ENCODE peak calls at places on chromosomes 11 and 22, in six cellular contexts. X is effector memory CD8-positive, alpha-beta T cell; Y is activated CD4-positive, CD25-positive, alpha-beta regulatory T cell; I is effector CD8-positive, alpha-beta T cell; G is psoas muscle; R is upper lobe of right lung. T is an unnamed sample.

GRCh38 chr22:35742342-35743100 is 24.8 kb downstream of the APOL5 start:
- DNase-seq in I (no peak), Y (no peak), X (no peak), G (no peak), R (no peak), T (no peak)

GRCh38 chr11:72430743-72431570 is 3.4 kb downstream of the CLPB start:
- DNase-seq in G (no peak), Y (no peak), R (no peak), X (no peak), I (no peak), T (no peak)

GRCh38 chr11:44596541-44597276 is 31.2 kb downstream of the CD82 start:
- DNase-seq in R (no peak), I (peak; percentile 37), G (no peak), Y (no peak), X (peak; percentile 48), T (no peak)

GRCh38 chr11:102429691-102430090 is 22.9 kb downstream of the TMEM123 start:
- DNase-seq in X (no peak), G (no peak), I (no peak), Y (no peak), R (no peak), T (no peak)

GRCh38 chr11:18235394-18235926 is 1.1 kb downstream of the SAA4 start:
- DNase-seq in Y (no peak), I (no peak), G (no peak), R (no peak), X (no peak), T (no peak)

GRCh38 chr11:61141601-61142028 is 19.6 kb downstream of the VPS37C start:
- DNase-seq in I (no peak), G (no peak), R (peak; percentile 64), Y (no peak), X (no peak), T (peak; percentile 60)

GRCh38 chr22:31495343-31495742 is 993 bp upstream of the SFI1 start:
- DNase-seq in X (no peak), Y (no peak), R (no peak), G (no peak), I (no peak), T (no peak)

GRCh38 chr11:71998061-71998460 is 648 bp upstream of the IL18BP start:
- DNase-seq in Y (no peak), R (no peak), I (no peak), X (no peak), G (no peak), T (no peak)

GRCh38 chr11:86119062-86119461 is 50.2 kb upstream of the PICALM start:
- DNase-seq in G (no peak), I (no peak), R (no peak), X (no peak), Y (no peak), T (no peak)

GRCh38 chr11:57325735-57326048 is 940 bp upstream of the TNKS1BP1 start:
- DNase-seq in Y (no peak), R (peak; percentile 84), X (no peak), I (no peak), G (peak; percentile 82), T (peak; percentile 70)

GRCh38 chr11:45982656-45983470 is 60.4 kb downstream of the LARGE2 start:
- DNase-seq in Y (no peak), G (peak; percentile 24), X (no peak), R (no peak), I (no peak), T (no peak)

GRCh38 chr11:1963864-1964263 is 16.7 kb downstream of the MRPL23 start:
- DNase-seq in Y (no peak), X (no peak), I (no peak), R (peak; percentile 3), G (no peak), T (no peak)

GRCh38 chr11:46895821-46896220 is 22.5 kb downstream of the LRP4 start:
- DNase-seq in I (no peak), X (no peak), G (peak; percentile 66), Y (no peak), R (peak; percentile 81), T (peak; percentile 85)

GRCh38 chr11:121035823-121036222 is 11.9 kb downstream of the TBCEL start:
- DNase-seq in G (no peak), Y (no peak), X (no peak), I (no peak), R (no peak), T (no peak)

GRCh38 chr11:62443390-62444201 is 24.8 kb downstream of the SCGB1A1 start:
- DNase-seq in X (no peak), R (no peak), I (no peak), G (peak; percentile 70), Y (no peak), T (peak; percentile 65)

GRCh38 chr11:78630155-78630554 is 55.5 kb upstream of the NARS2 start:
- DNase-seq in G (no peak), I (no peak), Y (no peak), R (no peak), X (no peak), T (no peak)

GRCh38 chr11:124763156-124763947 is 1.3 kb upstream of the ESAM start:
- DNase-seq in G (peak; percentile 84), X (peak; percentile 83), I (peak; percentile 85), Y (peak; percentile 65), R (peak; percentile 95), T (peak; percentile 93)

GRCh38 chr22:40348025-40348658 is 1.8 kb downstream of the ADSL start:
- DNase-seq in X (peak; percentile 58), Y (peak; percentile 29), G (peak; percentile 39), R (no peak), I (peak; percentile 45), T (peak; percentile 60)

GRCh38 chr11:73100578-73100977 is 41.5 kb downstream of the FCHSD2 start:
- DNase-seq in I (no peak), Y (no peak), G (no peak), X (no peak), R (no peak), T (no peak)

GRCh38 chr22:35561796-35562526 is 21.3 kb downstream of the RASD2 start:
- DNase-seq in Y (no peak), G (no peak), I (no peak), R (no peak), X (no peak), T (no peak)

GRCh38 chr22:19705181-19705934 is 8.9 kb upstream of the SEPTIN5 start:
- DNase-seq in R (peak; percentile 57), G (no peak), I (no peak), Y (no peak), X (no peak), T (peak; percentile 37)

GRCh38 chr11:2592559-2593392 is 107.0 kb downstream of the KCNQ1OT1 start:
- DNase-seq in X (no peak), Y (no peak), I (no peak), R (peak; percentile 61), G (peak; percentile 4), T (no peak)

GRCh38 chr11:70205049-70205725 is 2.1 kb downstream of the FADD start:
- DNase-seq in X (no peak), Y (no peak), I (no peak), G (no peak), R (peak; percentile 51), T (no peak)

GRCh38 chr11:70826541-70826943 is 425.8 kb downstream of the SHANK2 start:
- DNase-seq in I (no peak), Y (no peak), G (no peak), R (no peak), X (no peak), T (no peak)

GRCh38 chr22:24801906-24802504 is 4.0 kb upstream of the SGSM1 start:
- DNase-seq in R (no peak), Y (no peak), I (no peak), X (no peak), G (no peak), T (no peak)